ENCODE peak calls at places on chromosome 14, in ten cellular contexts. W is kidney glomerular epithelial cell; V is T-helper 2 cell; X is GM10248; J is activated CD4-positive, alpha-beta T cell treated with anti-CD3 and anti-CD28 coated beads, Interleukin-2, amount 10 ng/mL, durations not matched to agents 7 days and 5 days; T is DMS79; P is EL; F is neural crest cell; N is glomerular endothelial cell; Z is HEK293T. G is an unnamed sample.

GRCh38 chr14:50792634-50793068 is 38.3 kb downstream of the NIN start:
- DNase-seq in W (no peak), V (no peak), X (no peak), J (no peak), T (no peak), P (no peak), F (no peak), N (no peak), Z (no peak), G (no peak)

GRCh38 chr14:99189201-99189801 is 82.7 kb downstream of the BCL11B start:
- DNase-seq in W (no peak), V (peak), X (no peak), J (peak), T (no peak), P (no peak), F (no peak), N (no peak), Z (no peak), G (peak)

GRCh38 chr14:61104358-61104757 is 123.3 kb downstream of the SLC38A6 start:
- DNase-seq in W (no peak), V (no peak), X (no peak), J (no peak), T (no peak), P (no peak), F (no peak), N (no peak), Z (no peak), G (no peak)

GRCh38 chr14:91580886-91581615 is 70.9 kb upstream of the PPP4R3A start:
- DNase-seq in W (peak), V (no peak), X (no peak), J (no peak), T (no peak), P (no peak), F (no peak), N (no peak), Z (no peak), G (no peak)

GRCh38 chr14:44586910-44587309 is 79.8 kb upstream of the FSCB start:
- DNase-seq in W (no peak), V (no peak), X (no peak), J (no peak), T (peak), P (no peak), F (no peak), N (no peak), Z (no peak), G (no peak)

GRCh38 chr14:101601603-101602465 is 40.5 kb downstream of the DIO3 start:
- DNase-seq in W (no peak), V (no peak), X (no peak), J (peak), T (no peak), P (no peak), F (no peak), N (no peak), Z (no peak), G (no peak)

GRCh38 chr14:70213721-70214282 is 25.1 kb upstream of the SLC8A3 start:
- DNase-seq in W (no peak), V (no peak), X (no peak), J (no peak), T (no peak), P (no peak), F (no peak), N (no peak), Z (no peak), G (no peak)

GRCh38 chr14:77067632-77068514 is 30.2 kb upstream of the CIPC start:
- DNase-seq in W (peak), V (peak), X (peak), J (peak), T (peak), P (peak), F (peak), N (no peak), Z (peak), G (peak)

GRCh38 chr14:85764809-85765208 is 234.9 kb downstream of the FLRT2 start:
- DNase-seq in W (no peak), V (no peak), X (no peak), J (no peak), T (no peak), P (no peak), F (no peak), N (no peak), Z (no peak), G (no peak)

GRCh38 chr14:23071975-23072539 is 14.7 kb upstream of the CDH24 start:
- DNase-seq in W (no peak), V (no peak), X (no peak), J (no peak), T (no peak), P (peak), F (no peak), N (no peak), Z (peak), G (no peak)

GRCh38 chr14:55802986-55803431 is 223.0 kb downstream of the KTN1 start:
- DNase-seq in W (peak), V (no peak), X (no peak), J (no peak), T (no peak), P (peak), F (no peak), N (no peak), Z (no peak), G (no peak)

GRCh38 chr14:84750763-84751554 is 779.0 kb upstream of the FLRT2 start:
- DNase-seq in W (peak), V (no peak), X (no peak), J (no peak), T (no peak), P (peak), F (no peak), N (no peak), Z (no peak), G (no peak)

GRCh38 chr14:91482278-91483023 is 27.7 kb downstream of the PPP4R3A start:
- DNase-seq in W (no peak), V (no peak), X (no peak), J (no peak), T (no peak), P (peak), F (no peak), N (no peak), Z (no peak), G (no peak)

GRCh38 chr14:90294872-90295271 is 36.9 kb downstream of the NRDE2 start:
- DNase-seq in W (no peak), V (no peak), X (no peak), J (no peak), T (no peak), P (no peak), F (no peak), N (no peak), Z (no peak), G (no peak)

GRCh38 chr14:56814468-56815074 is 4.3 kb upstream of the OTX2 start:
- DNase-seq in W (no peak), V (no peak), X (no peak), J (no peak), T (no peak), P (no peak), F (no peak), N (no peak), Z (no peak), G (no peak)

GRCh38 chr14:83300454-83301064 is 1766.9 kb upstream of the SEL1L start:
- DNase-seq in W (peak), V (no peak), X (no peak), J (no peak), T (no peak), P (peak), F (no peak), N (peak), Z (peak), G (no peak)

GRCh38 chr14:75277000-75277795 is 1.4 kb upstream of the FOS start:
- DNase-seq in W (peak), V (no peak), X (peak), J (peak), T (peak), P (peak), F (peak), N (no peak), Z (peak), G (peak)

GRCh38 chr14:20934148-20934762 is 21.0 kb upstream of the RNASE2 start:
- DNase-seq in W (no peak), V (no peak), X (peak), J (peak), T (no peak), P (peak), F (peak), N (no peak), Z (peak), G (peak)

GRCh38 chr14:72974661-72975060 is 48.4 kb downstream of the DCAF4 start:
- DNase-seq in W (no peak), V (no peak), X (no peak), J (no peak), T (no peak), P (no peak), F (no peak), N (no peak), Z (no peak), G (no peak)

GRCh38 chr14:32469388-32470160 is 140.5 kb downstream of the AKAP6 start:
- DNase-seq in W (peak), V (no peak), X (peak), J (no peak), T (peak), P (peak), F (no peak), N (peak), Z (peak), G (no peak)